ENCODE peak calls at places on chromosome 14, in four cellular contexts. I, X, V and F are unnamed samples.

GRCh38 chr14:101496779-101497420 is 64.4 kb upstream of the DIO3 start:
- DNase-seq in X (no peak), I (no peak), V (no peak), F (no peak)

GRCh38 chr14:31881531-31882310 is 195.4 kb upstream of the ARHGAP5 start:
- DNase-seq in I (no peak), X (no peak), V (no peak), F (no peak)

GRCh38 chr14:103576371-103577024 is 13.7 kb downstream of the COA8 start:
- DNase-seq in V (no peak), I (peak; percentile 53), X (no peak), F (no peak)

GRCh38 chr14:23430733-23431105 is 4.7 kb downstream of the MYH7 start:
- DNase-seq in V (no peak), I (no peak), X (no peak), F (no peak)

GRCh38 chr14:53399057-53399456 is 245.9 kb upstream of the DDHD1 start:
- DNase-seq in I (peak; percentile 22), V (no peak), X (peak; percentile 5), F (no peak)

GRCh38 chr14:102605026-102605425 is 12.6 kb downstream of the RCOR1 start:
- DNase-seq in V (no peak), I (no peak), X (no peak), F (no peak)

GRCh38 chr14:34966413-34966812 is 16.4 kb upstream of the SRP54 start:
- DNase-seq in V (no peak), I (no peak), X (no peak), F (no peak)

GRCh38 chr14:52835122-52835903 is 43.9 kb upstream of the GNPNAT1 start:
- DNase-seq in X (no peak), I (peak; percentile 57), V (no peak), F (no peak)

GRCh38 chr14:84298738-84299137 is 1231.2 kb upstream of the FLRT2 start:
- DNase-seq in I (no peak), V (no peak), X (no peak), F (no peak)

GRCh38 chr14:103730490-103731035 is 15.0 kb downstream of the ZFYVE21 start:
- DNase-seq in I (no peak), V (no peak), X (peak; percentile 46), F (no peak)

GRCh38 chr14:25250516-25250915 is 200.6 kb upstream of the STXBP6 start:
- DNase-seq in V (no peak), I (no peak), X (no peak), F (no peak)

GRCh38 chr14:72619071-72619710 is 274.7 kb downstream of the DPF3 start:
- DNase-seq in V (no peak), X (no peak), I (no peak), F (no peak)

GRCh38 chr14:55188686-55189295 is 2.6 kb downstream of the DLGAP5 start:
- DNase-seq in V (no peak), I (no peak), X (no peak), F (no peak)

GRCh38 chr14:70563869-70564268 is 29.1 kb upstream of the ADAM20 start:
- DNase-seq in I (no peak), X (no peak), V (no peak), F (no peak)

GRCh38 chr14:89813485-89814080 is 140.9 kb downstream of the EFCAB11 start:
- DNase-seq in V (no peak), X (no peak), I (no peak), F (no peak)

GRCh38 chr14:38045461-38045860 is 162.2 kb upstream of the SSTR1 start:
- DNase-seq in V (no peak), I (no peak), X (no peak), F (no peak)

GRCh38 chr14:87888136-87888999 is 104.6 kb downstream of the GALC start:
- DNase-seq in I (no peak), V (peak; percentile 14), X (peak; percentile 32), F (no peak)

GRCh38 chr14:99794156-99794780 is 1.1 kb downstream of the EML1 start:
- DNase-seq in X (no peak), I (no peak), V (no peak), F (no peak)

GRCh38 chr14:81990312-81990761 is 456.7 kb upstream of the SEL1L start:
- DNase-seq in I (peak; percentile 18), X (peak; percentile 12), V (peak; percentile 33), F (peak; percentile 38)

GRCh38 chr14:41899416-41899815 is 292.7 kb downstream of the LRFN5 start:
- DNase-seq in X (no peak), V (no peak), I (no peak), F (no peak)

GRCh38 chr14:44564908-44565307 is 57.8 kb upstream of the FSCB start:
- DNase-seq in I (no peak), X (no peak), V (no peak), F (no peak)

GRCh38 chr14:58816416-58817115 is 178.8 kb downstream of the DACT1 start:
- DNase-seq in I (no peak), X (no peak), V (no peak), F (no peak)

GRCh38 chr14:98773814-98774213 is 498.2 kb downstream of the BCL11B start:
- DNase-seq in X (no peak), V (no peak), I (no peak), F (no peak)

GRCh38 chr14:80356413-80356812 is 145.1 kb upstream of the DIO2 start:
- DNase-seq in X (no peak), V (peak; percentile 2), I (no peak), F (no peak)

GRCh38 chr14:103313704-103314103 is 20.3 kb upstream of the EIF5 start:
- DNase-seq in V (no peak), X (no peak), I (no peak), F (no peak)

DNA sequence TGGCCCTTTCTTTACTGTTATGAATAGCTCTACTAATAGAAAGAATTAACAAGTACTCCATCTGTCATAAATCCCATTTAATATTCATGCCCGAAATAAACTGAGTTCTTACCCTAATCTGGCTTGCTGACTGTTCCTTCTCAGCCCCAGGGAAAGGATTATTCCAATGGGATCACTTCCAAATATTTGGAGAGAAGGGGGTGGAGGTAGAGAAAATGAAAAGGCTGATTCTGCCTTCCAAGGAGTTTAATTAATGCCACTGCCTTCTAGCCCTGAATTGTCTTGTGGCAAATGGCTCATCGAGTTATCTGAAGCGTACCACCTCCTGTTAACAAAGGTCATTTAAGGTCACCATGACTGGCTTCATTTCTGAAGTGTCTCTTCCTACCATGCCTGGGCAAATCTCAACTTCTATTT is 79.1 kb downstream of the TMX1 start:
- DNase-seq in X (no peak), V (no peak), I (no peak), F (no peak)
- H3K27me3 ChIP-seq in X (no peaks in the 10 kb centered on the region), V (no peaks in the 10 kb centered on the region), I (no peaks in the 10 kb centered on the region), F (no peaks in the 10 kb centered on the region)

DNA sequence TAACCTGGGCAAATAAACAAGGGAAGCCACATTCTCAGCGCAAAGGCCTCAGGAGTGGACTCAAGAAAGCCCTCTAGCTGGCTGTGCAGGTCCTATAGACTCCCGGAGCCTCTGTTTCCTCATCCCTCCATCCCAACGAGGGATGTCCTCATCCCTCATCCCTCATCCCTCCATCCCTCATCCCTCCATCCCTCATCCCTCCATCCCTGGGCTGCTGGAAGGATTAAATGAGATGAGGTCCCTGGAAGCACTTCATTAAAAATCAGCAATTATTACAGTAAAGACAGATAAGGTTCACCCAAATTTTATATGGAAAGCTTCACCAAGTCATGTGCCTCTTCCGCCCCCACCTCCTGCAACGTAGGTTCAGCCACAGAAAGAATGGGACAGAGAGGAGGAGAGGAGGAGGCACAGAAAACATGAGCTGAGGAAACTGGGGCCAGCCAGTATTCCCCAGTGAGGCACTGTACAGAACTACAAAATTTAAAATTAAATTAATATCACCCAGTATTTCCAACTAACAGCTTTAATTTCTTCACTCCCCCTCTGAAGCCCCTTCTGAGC is 4.8 kb downstream of the ITPK1 start:
- DNase-seq in X (no peak), I (no peak), V (no peak), F (no peak)
- H3K4me1 ChIP-seq in X (peaks cover 17% of the 10 kb centered on the region), I (peaks cover 35% of the 10 kb centered on the region), V (peaks cover 47% of the 10 kb centered on the region), F (peaks cover 9% of the 10 kb centered on the region)

DNA sequence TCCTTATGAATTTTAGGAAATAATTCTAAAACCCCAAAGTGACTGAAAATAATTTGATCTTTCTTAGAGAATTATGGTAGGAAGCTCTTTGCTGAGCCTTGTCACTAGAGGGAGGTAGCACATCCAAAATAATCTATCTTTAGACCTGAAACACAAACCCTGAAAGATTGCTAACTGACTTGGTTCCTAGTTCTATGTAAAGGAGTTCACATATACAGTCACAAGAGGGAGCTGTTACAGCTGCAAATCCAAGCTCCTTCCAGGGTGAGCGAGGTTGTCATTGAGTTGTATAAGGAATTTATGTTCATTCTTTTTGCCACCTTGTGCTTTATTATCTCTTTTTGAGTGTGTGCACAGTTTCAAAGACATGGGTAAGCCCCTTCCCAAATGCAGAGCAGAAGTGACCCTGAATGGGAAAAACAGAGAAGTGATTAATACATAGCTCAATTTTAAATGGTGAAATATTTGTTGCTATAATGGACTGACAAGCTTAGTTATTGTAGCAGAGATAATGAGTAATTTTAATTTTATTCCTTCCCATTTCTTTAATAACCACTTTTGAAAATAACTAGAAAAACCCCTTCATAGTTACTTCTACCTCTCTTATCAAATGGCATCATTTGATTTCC is 387.9 kb downstream of the DAD1 start:
- DNase-seq in V (peak; percentile 71), I (peak; percentile 46), X (peak; percentile 4), F (peak; percentile 27)
- TF ChIP-seq TCF7L2 in V (no peak), I (no peak), X (no peak), F (no peak)

GRCh38 chr14:105075364-105076295 is 10.4 kb upstream of the GPR132 start:
- DNase-seq in X (peak; percentile 88), V (no peak), I (no peak), F (no peak)
- H3K27me3 ChIP-seq in X (no peaks in the 10 kb centered on the region), V (peaks cover 10% of the 10 kb centered on the region), I (no peaks in the 10 kb centered on the region), F (no peaks in the 10 kb centered on the region)

GRCh38 chr14:68248481-68249255 is 429.1 kb downstream of the RAD51B start:
- DNase-seq in I (peak; percentile 28), V (peak; percentile 54), X (no peak), F (no peak)
- H3K4me1 ChIP-seq in I (peaks cover 68% of the 10 kb centered on the region), V (peaks cover 65% of the 10 kb centered on the region), X (no peaks in the 10 kb centered on the region), F (peaks cover 62% of the 10 kb centered on the region)

DNA sequence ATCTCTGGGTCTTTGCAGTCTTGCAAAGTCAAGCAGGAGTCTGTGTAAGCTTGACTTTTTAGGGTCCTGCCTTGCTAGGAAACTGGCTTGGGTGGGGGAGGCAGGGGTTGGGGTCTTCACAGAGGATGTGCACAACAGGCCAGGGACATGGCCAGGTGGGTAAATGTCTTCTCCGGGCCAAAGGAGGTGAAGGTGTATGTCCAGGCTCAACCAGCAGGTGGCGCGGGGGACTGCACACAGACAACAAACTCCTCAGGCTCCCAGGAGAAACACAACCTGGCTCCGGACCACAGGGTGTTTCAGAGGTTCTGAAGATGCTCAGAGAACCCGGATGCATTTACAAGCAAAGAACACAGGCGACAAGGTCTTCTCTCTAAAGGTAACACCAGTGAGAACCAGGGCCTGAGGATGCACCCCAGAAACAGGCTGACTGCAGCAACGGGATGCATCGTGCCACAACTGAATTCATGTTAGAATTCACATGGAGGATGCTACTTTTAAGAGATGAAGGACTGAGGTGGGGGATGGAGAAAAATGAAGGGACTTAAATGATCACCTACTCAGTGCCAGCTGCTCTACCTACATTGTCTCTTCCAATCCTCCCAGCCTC is 56.0 kb downstream of the PLEKHG3 start:
- DNase-seq in X (peak; percentile 69), V (peak; percentile 34), I (peak; percentile 24), F (peak; percentile 28)
- TF ChIP-seq TCF7L2 in X (no peak), V (no peak), I (no peak), F (no peak)

GRCh38 chr14:94373708-94374107 is 14.7 kb downstream of the SERPINA1 start:
- DNase-seq in I (peak; percentile 67), X (no peak), V (no peak), F (peak; percentile 15)
- H3K27me3 ChIP-seq in I (no peaks in the 10 kb centered on the region), X (peaks cover 2% of the 10 kb centered on the region), V (no peaks in the 10 kb centered on the region), F (no peaks in the 10 kb centered on the region)

GRCh38 chr14:68669644-68670343 is 123.1 kb downstream of the ZFP36L1 start:
- DNase-seq in V (no peak), X (no peak), I (no peak), F (no peak)
- H3K4me1 ChIP-seq in V (peaks cover 32% of the 10 kb centered on the region), X (no peaks in the 10 kb centered on the region), I (peaks cover 22% of the 10 kb centered on the region), F (no peaks in the 10 kb centered on the region)